ENCODE peak calls at places on chromosome 16, in nine cellular contexts. O is upper lobe of left lung, N is HCT116, W is right lobe of liver, V is A549, H is body of pancreas, X is HepG2, J is K562, R is IMR-90. P is an unnamed sample.

GRCh38 chr16:10511829-10512228 is 68.6 kb downstream of the EMP2 start:
- ATAC-seq in O (no peak), V (no peak), N (no peak), W (no peak), H (no peak), X (no peak), J (no peak), R (no peak), P (no peak)

GRCh38 chr16:84218961-84219360 is 20.9 kb downstream of the KCNG4 start:
- ATAC-seq in J (no peak), W (no peak), V (no peak), H (no peak), R (no peak), X (no peak), N (no peak), O (no peak), P (no peak)

GRCh38 chr16:71610936-71611871 is 14.8 kb upstream of the MARVELD3 start:
- ATAC-seq in V (peak), N (peak), X (peak), W (peak), O (peak), J (peak), H (peak), R (peak), P (peak)

GRCh38 chr16:56732366-56732765 is 2.4 kb downstream of the NUP93 start:
- ATAC-seq in J (no peak), N (no peak), X (no peak), H (no peak), W (no peak), R (no peak), O (no peak), V (no peak), P (no peak)

GRCh38 chr16:88810868-88811599 is 694 bp downstream of the APRT start:
- ATAC-seq in N (peak), W (peak), O (peak), H (peak), X (peak), R (peak), V (peak), J (peak), P (peak)

GRCh38 chr16:50593410-50594139 is 45.4 kb downstream of the NKD1 start:
- ATAC-seq in X (no peak), W (no peak), O (no peak), H (no peak), N (peak), V (no peak), R (no peak), J (peak), P (no peak)

GRCh38 chr16:8376430-8376829 is 213.9 kb downstream of the TMEM114 start:
- ATAC-seq in J (no peak), O (no peak), H (no peak), W (no peak), N (no peak), X (no peak), V (no peak), R (no peak), P (no peak)

GRCh38 chr16:19223235-19223847 is 55.3 kb downstream of the SYT17 start:
- ATAC-seq in H (no peak), O (no peak), V (no peak), N (peak), R (no peak), W (peak), J (no peak), X (no peak), P (no peak)

GRCh38 chr16:90046122-90046970 is 27.1 kb upstream of the DBNDD1 start:
- ATAC-seq in V (no peak), R (peak), J (no peak), N (no peak), O (no peak), X (peak), W (no peak), H (peak), P (peak)

GRCh38 chr16:84482001-84482891 is 22.2 kb downstream of the MEAK7 start:
- ATAC-seq in R (no peak), J (no peak), N (no peak), X (no peak), W (no peak), V (no peak), H (no peak), O (no peak), P (peak)

DNA sequence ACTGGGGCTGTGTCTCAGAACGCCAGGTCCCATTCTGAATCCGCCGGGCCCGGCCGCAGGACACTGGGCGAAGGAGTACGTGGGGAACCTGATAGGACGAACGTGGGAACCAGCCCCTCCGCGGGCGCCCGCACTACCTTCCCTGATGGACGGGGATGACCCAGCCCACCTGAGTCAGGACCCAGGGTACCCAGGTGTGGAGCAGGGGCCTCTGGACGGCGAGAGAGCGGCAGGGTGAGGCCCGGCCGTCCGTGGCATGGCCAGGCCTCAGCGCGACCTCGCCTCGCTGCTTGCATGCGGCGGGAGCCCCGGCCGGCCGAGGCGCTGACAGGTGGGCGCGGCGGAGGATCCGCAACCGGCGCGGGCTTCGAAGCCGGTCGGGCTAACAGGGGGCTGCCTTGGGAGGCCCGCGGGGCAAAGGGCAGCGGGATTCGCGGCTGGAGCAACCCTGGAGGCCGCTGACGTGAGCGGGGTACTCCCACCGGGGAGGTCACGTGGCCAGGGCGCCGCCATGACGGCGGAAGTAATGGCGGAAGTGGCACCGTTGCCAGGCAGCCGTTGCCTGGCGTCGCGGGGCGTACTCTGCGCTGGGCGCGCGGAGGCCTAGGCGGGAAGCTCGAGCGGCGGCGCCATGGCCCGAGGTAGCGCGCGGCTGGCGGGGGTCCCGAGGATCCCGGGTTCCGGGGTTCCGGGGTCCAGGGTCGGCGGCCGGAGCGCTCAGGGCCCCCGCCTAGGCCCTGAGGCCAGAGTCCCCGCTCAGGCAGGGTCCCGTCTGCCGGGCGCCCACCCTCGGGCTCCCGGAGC is at the start of gene WDR90:
- ATAC-seq in W (peak), H (peak), R (peak), N (peak), V (peak), X (peak), O (peak), J (no peak), P (peak)
- TF ChIP-seq POLR2A in W (peak), H (peak), R (peak), N (peak), V (peak), X (peak), O (no peak), J (no peak), P (peak)

GRCh38 chr16:15672514-15673167 is 22.6 kb downstream of the NDE1 start:
- ATAC-seq in V (peak), O (peak), R (peak), J (peak), W (peak), N (no peak), H (peak), X (peak), P (peak)
- TF ChIP-seq POLR2A in V (no peak), O (no peak), R (no peak), J (no peak), W (peak), N (no peak), H (no peak), X (peak), P (peak)

GRCh38 chr16:12539185-12539929 is 264.3 kb downstream of the CPPED1 start:
- ATAC-seq in N (no peak), O (no peak), V (no peak), R (peak), H (no peak), J (peak), W (no peak), X (no peak), P (no peak)
- TF ChIP-seq POLR2A in N (no peak), O (no peak), V (no peak), R (no peak), H (no peak), J (no peak), W (no peak), X (no peak), P (no peak)

GRCh38 chr16:31701734-31702133 is 171.9 kb upstream of the ZNF267 start:
- ATAC-seq in O (no peak), J (no peak), N (no peak), R (no peak), X (no peak), V (no peak), W (no peak), H (no peak), P (no peak)

GRCh38 chr16:31704138-31704537 is 169.5 kb upstream of the ZNF267 start:
- ATAC-seq in N (no peak), O (no peak), W (no peak), V (no peak), J (no peak), R (no peak), H (no peak), X (no peak), P (no peak)

GRCh38 chr16:31702796-31703195 is 170.8 kb upstream of the ZNF267 start:
- ATAC-seq in H (no peak), V (no peak), N (no peak), O (no peak), W (no peak), J (no peak), X (no peak), R (no peak), P (no peak)

GRCh38 chr16:31705371-31705770 is 168.2 kb upstream of the ZNF267 start:
- ATAC-seq in H (no peak), V (no peak), J (no peak), W (no peak), N (no peak), X (no peak), R (no peak), O (no peak), P (no peak)

DNA sequence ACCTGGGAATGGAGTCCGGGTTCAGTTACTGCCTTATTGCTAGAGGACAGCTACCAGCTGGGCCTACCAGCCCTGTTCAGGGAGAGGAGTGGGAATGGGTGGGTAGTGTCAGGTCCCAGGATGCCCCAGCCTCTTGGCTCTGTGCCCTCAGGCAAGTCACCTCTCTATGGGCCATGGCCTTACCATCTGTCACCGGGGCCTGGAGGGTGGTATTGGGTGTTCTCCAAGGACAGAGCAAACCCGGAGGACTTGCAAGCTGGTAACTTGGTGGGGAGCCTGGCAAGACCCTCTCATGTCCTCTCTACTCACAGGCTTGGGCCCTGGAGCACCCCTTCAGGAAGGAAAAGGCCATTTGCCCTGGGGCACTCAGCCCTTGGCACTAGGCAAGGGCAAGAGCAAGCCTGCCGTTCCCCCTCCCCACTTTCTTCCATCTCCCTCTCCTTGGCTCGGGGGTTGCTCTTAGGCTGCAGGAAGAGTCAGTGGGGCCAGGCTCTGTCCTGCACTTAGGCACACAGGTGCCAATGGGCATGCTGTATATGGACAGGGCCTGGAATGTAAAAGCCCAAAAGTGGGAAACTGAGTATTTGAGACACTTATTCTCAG is 170.0 kb upstream of the ZNF267 start:
- ATAC-seq in X (no peak), N (no peak), V (no peak), R (no peak), J (no peak), O (no peak), W (no peak), H (no peak), P (no peak)
- TF ChIP-seq POLR2A in X (no peak), N (no peak), V (no peak), R (no peak), J (no peak), O (no peak), W (no peak), H (no peak), P (no peak)

DNA sequence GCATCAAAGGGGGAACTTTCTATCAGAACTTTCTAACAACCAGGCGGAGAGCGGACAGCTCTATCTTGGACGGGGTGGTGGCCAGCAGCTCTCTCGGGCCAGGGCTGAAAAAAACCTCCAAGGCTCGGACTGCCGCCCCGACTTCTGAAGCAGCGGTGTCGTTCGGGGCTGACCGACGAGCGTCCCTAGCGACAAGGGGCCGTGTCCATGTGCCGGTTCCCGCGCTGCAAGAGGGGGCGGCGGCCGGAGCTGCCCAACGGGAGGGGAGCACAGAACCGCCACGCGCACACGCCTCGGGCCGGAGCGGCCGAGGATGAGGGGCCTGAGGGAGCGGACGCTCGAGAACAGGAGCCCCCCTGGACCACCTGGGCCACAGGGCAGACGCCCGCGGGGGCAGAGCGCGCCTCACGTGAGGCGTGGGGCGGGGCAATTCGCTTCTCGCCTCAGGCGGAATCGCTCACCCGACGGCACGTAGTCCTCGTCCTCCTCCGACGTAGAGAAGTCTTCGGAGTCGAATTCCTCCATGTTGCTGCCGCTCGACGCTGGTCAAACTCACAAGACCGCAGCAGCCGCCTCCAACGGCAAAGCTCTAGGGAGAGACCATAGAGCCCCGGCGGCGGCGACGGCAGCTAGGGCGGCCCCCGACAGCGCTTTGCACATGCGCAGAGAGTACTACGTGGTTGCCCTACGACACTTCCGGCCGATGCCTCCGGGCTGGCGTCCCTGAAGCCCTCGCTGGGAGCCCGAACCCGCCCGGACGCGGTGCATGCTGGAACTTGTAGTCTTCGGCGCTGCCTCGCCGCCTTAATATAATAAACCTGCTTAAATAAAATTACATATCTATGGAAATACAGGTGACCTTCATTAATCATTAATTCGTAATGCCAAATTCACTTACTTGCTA is at the start of gene CFDP1:
- ATAC-seq in O (peak), J (peak), V (peak), W (peak), X (peak), R (peak), H (peak), N (peak), P (peak)
- TF ChIP-seq POLR2A in O (no peak), J (peak), V (peak), W (peak), X (peak), R (peak), H (peak), N (peak), P (peak)

DNA sequence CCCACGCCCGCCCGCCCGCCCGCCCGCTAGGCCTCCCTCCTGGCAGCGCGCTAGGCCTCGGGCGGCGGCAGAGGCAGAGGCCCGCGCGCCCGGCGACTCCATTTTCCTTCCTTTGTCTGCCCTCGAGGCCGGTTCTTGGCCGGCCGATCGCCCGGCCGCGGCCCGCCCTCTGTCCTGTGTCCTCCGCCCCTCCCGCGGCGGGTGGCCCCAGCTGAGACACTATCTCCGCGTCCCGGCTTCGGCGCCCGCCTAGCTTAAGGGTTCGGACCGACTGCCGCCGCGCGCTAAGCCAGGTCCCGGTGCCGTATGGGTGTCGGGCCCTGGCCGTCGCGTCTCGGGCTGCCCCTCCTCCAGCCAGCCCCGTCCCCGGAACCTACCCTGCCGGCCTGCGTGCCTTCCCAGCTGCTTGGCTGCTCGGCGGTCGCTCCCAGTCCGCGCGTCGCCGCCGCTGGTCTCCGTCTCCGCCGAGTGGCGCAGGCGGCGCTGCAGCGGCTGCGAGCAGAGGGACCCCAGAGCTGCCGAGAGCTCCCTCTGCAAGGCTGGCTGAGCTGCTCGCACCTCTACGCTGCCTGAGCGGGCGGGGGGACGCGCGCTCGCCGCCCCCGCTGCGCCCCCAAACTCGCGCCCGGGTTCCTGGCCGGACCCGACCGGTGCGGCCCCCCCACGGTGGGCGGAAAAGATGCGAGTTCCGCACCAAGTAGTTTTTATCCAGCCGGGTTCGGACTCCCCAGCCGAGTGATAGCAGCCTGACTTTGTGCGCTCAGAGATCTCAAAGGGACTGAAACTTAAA is 787 bp downstream of the CTCF start:
- ATAC-seq in V (peak), H (peak), W (peak), J (peak), O (peak), N (peak), R (peak), X (peak), P (peak)
- TF ChIP-seq POLR2A in V (peak), H (peak), W (no peak), J (peak), O (no peak), N (peak), R (peak), X (peak), P (peak)

GRCh38 chr16:49416276-49416675 is 42.7 kb downstream of the C16orf78 start:
- ATAC-seq in J (no peak), H (no peak), V (no peak), N (no peak), O (no peak), R (no peak), X (peak), W (no peak), P (no peak)

GRCh38 chr16:49419016-49419415 is 45.4 kb downstream of the C16orf78 start:
- ATAC-seq in J (no peak), R (no peak), H (no peak), X (no peak), N (no peak), W (no peak), O (no peak), V (no peak), P (no peak)

GRCh38 chr16:49414651-49415050 is 41.0 kb downstream of the C16orf78 start:
- ATAC-seq in J (no peak), V (no peak), X (no peak), W (no peak), R (no peak), O (no peak), H (no peak), N (no peak), P (no peak)

GRCh38 chr16:49415083-49415482 is 41.5 kb downstream of the C16orf78 start:
- ATAC-seq in O (no peak), X (peak), R (no peak), J (no peak), N (no peak), V (no peak), H (no peak), W (no peak), P (no peak)

GRCh38 chr16:49417354-49417753 is 43.8 kb downstream of the C16orf78 start:
- ATAC-seq in W (no peak), R (no peak), O (no peak), X (no peak), N (no peak), V (no peak), H (no peak), J (no peak), P (no peak)
- TF ChIP-seq POLR2A in W (no peak), R (no peak), O (no peak), X (no peak), N (no peak), V (no peak), H (no peak), J (no peak), P (no peak)

GRCh38 chr16:30924086-30924714 is 828 bp downstream of the FBXL19 start:
- ATAC-seq in X (no peak), J (no peak), N (no peak), O (no peak), W (no peak), V (no peak), H (no peak), R (no peak), P (no peak)
- TF ChIP-seq POLR2A in X (no peak), J (peak), N (no peak), O (no peak), W (no peak), V (no peak), H (no peak), R (no peak), P (no peak)

P was measured in gastroesophageal sphincter.